ENCODE peak calls at places on chromosomes 1 and 21, in seven cellular contexts. U is lower lobe of right lung; Y is fibroblast of lung; D is psoas muscle; G is brain microvascular endothelial cell; Z is CD8-positive, alpha-beta T cell; C is heart right ventricle. B is an unnamed sample.

GRCh38 chr1:195763907-195764183 is 844.4 kb downstream of the KCNT2 start:
- DNase-seq in D (no peak), G (no peak), C (no peak), U (no peak), Z (no peak), Y (no peak), B (no peak)

GRCh38 chr1:9653195-9653782 is 1.8 kb downstream of the PIK3CD start:
- DNase-seq in Z (no peak), Y (no peak), U (no peak), C (no peak), G (no peak), D (no peak), B (no peak)

GRCh38 chr1:157181258-157181657 is 43.1 kb upstream of the ETV3 start:
- DNase-seq in D (no peak), Y (no peak), U (no peak), Z (no peak), G (no peak), C (no peak), B (no peak)

GRCh38 chr1:206000641-206001339 is 2.4 kb downstream of the RAB7B start:
- DNase-seq in C (no peak), Z (no peak), D (no peak), G (peak; percentile 59), Y (no peak), U (no peak), B (no peak)

GRCh38 chr1:35885961-35886558 is 3.1 kb downstream of the AGO1 start:
- DNase-seq in G (no peak), Y (no peak), D (no peak), U (no peak), Z (no peak), C (no peak), B (peak; percentile 40)

GRCh38 chr1:151340870-151341754 is 5.9 kb downstream of the RFX5 start:
- DNase-seq in C (no peak), Z (no peak), U (no peak), G (peak; percentile 67), D (no peak), Y (peak; percentile 89), B (peak; percentile 91)

GRCh38 chr21:33976082-33976979 is 60.7 kb upstream of the ATP5PO start:
- DNase-seq in D (no peak), U (no peak), C (peak; percentile 35), G (peak; percentile 87), Z (peak; percentile 14), Y (peak; percentile 90), B (peak; percentile 80)

GRCh38 chr1:159945483-159946241 is at the start of gene IGSF9:
- DNase-seq in Y (peak; percentile 65), G (peak; percentile 30), C (peak; percentile 85), D (peak; percentile 85), U (peak; percentile 84), Z (peak; percentile 67), B (peak; percentile 79)

GRCh38 chr1:90707363-90707710 is 9.8 kb downstream of the BARHL2 start:
- DNase-seq in G (no peak), Z (no peak), Y (no peak), C (no peak), U (peak; percentile 70), D (no peak), B (no peak)

GRCh38 chr1:33306561-33307493 is 14.1 kb downstream of the A3GALT2 start:
- DNase-seq in D (peak; percentile 74), U (peak; percentile 73), C (peak; percentile 57), G (no peak), Z (no peak), Y (peak; percentile 25), B (no peak)

GRCh38 chr1:18109756-18110597 is 2.4 kb downstream of the IGSF21 start:
- DNase-seq in C (peak; percentile 50), Z (no peak), G (no peak), D (peak; percentile 62), Y (no peak), U (no peak), B (no peak)

GRCh38 chr1:75723989-75724471 is 479 bp upstream of the ACADM start:
- DNase-seq in U (peak; percentile 90), Z (no peak), C (peak; percentile 85), D (peak; percentile 92), G (peak; percentile 45), Y (peak; percentile 85), B (peak; percentile 89)

GRCh38 chr1:186286615-186287317 is 88.3 kb downstream of the TPR start:
- DNase-seq in Y (peak; percentile 21), C (no peak), D (no peak), G (peak; percentile 41), U (no peak), Z (no peak), B (no peak)

GRCh38 chr1:222904451-222904850 is 89.6 kb downstream of the DISP1 start:
- DNase-seq in G (no peak), Y (no peak), C (no peak), U (no peak), Z (no peak), D (no peak), B (no peak)

GRCh38 chr1:177384461-177384860 is 213.7 kb downstream of the BRINP2 start:
- DNase-seq in Z (no peak), D (no peak), G (no peak), U (no peak), Y (peak; percentile 41), C (no peak), B (peak; percentile 2)

GRCh38 chr1:227934476-227935313 is 13.0 kb downstream of the WNT9A start:
- DNase-seq in Z (no peak), G (peak; percentile 80), U (no peak), C (no peak), Y (peak; percentile 39), D (peak; percentile 72), B (no peak)

GRCh38 chr1:95086949-95087533 is 14.3 kb upstream of the ALG14 start:
- DNase-seq in D (no peak), Y (peak; percentile 94), Z (no peak), G (peak; percentile 91), U (no peak), C (no peak), B (peak; percentile 87)
- H3K27ac ChIP-seq in D (peak overlapping the region; percentile 47), Y (peak overlapping the region; percentile 60), Z (no peak overlapping the region), G (peak overlapping the region; percentile 40), U (no peak overlapping the region), C (peak overlapping the region; percentile 82), B (peak overlapping the region; percentile 65)

GRCh38 chr1:101044749-101045148 is 19.2 kb upstream of the DPH5 start:
- DNase-seq in C (no peak), D (no peak), Z (no peak), Y (no peak), G (no peak), U (no peak), B (no peak)

GRCh38 chr1:101041300-101041699 is 15.7 kb upstream of the DPH5 start:
- DNase-seq in C (no peak), Z (no peak), U (no peak), G (no peak), Y (no peak), D (no peak), B (no peak)

GRCh38 chr1:101040666-101041065 is 15.1 kb upstream of the DPH5 start:
- DNase-seq in G (no peak), C (no peak), D (no peak), U (no peak), Y (no peak), Z (no peak), B (no peak)

GRCh38 chr1:101044259-101044658 is 18.7 kb upstream of the DPH5 start:
- DNase-seq in U (no peak), Y (no peak), G (no peak), D (no peak), C (no peak), Z (no peak), B (no peak)

GRCh38 chr1:101043776-101044175 is 18.2 kb upstream of the DPH5 start:
- DNase-seq in C (no peak), G (peak; percentile 29), D (no peak), U (no peak), Y (peak; percentile 28), Z (no peak), B (no peak)
- H3K27ac ChIP-seq in C (no peak overlapping the region), G (no peak overlapping the region), D (no peak overlapping the region), U (no peak overlapping the region), Y (no peak overlapping the region), Z (no peak overlapping the region), B (no peak overlapping the region)

GRCh38 chr21:45291613-45292398 is 4.1 kb upstream of the POFUT2 start:
- DNase-seq in C (no peak), Y (no peak), Z (no peak), U (peak; percentile 50), D (no peak), G (no peak), B (no peak)

GRCh38 chr21:45290948-45291612 is 3.4 kb upstream of the POFUT2 start:
- DNase-seq in C (no peak), D (peak; percentile 41), U (peak; percentile 18), G (peak; percentile 53), Y (peak; percentile 65), Z (no peak), B (no peak)

GRCh38 chr21:45288441-45288841 is 746 bp upstream of the POFUT2 start:
- DNase-seq in U (no peak), D (no peak), Z (no peak), C (no peak), G (no peak), Y (no peak), B (no peak)

GRCh38 chr21:45289134-45289533 is 1.4 kb upstream of the POFUT2 start:
- DNase-seq in U (no peak), G (no peak), C (no peak), Z (no peak), Y (no peak), D (no peak), B (no peak)

GRCh38 chr21:45289655-45290515 is 2.2 kb upstream of the POFUT2 start:
- DNase-seq in G (no peak), Y (peak; percentile 39), C (no peak), Z (no peak), D (no peak), U (peak; percentile 20), B (no peak)
- H3K27ac ChIP-seq in G (no peak overlapping the region), Y (no peak overlapping the region), C (no peak overlapping the region), Z (no peak overlapping the region), D (no peak overlapping the region), U (no peak overlapping the region), B (no peak overlapping the region)

GRCh38 chr1:23446644-23447310 is 22.2 kb upstream of the TCEA3 start:
- DNase-seq in Y (no peak), Z (no peak), G (no peak), C (no peak), U (no peak), D (no peak), B (no peak)

GRCh38 chr1:23442751-23443150 is 18.2 kb upstream of the TCEA3 start:
- DNase-seq in U (no peak), G (no peak), Y (no peak), C (no peak), Z (no peak), D (no peak), B (no peak)

GRCh38 chr1:23441446-23442148 is 17.0 kb upstream of the TCEA3 start:
- DNase-seq in C (no peak), G (no peak), Y (no peak), Z (no peak), D (no peak), U (no peak), B (no peak)

GRCh38 chr1:23444596-23445390 is 20.2 kb upstream of the TCEA3 start:
- DNase-seq in U (no peak), Y (no peak), Z (no peak), C (no peak), D (no peak), G (no peak), B (no peak)

DNA sequence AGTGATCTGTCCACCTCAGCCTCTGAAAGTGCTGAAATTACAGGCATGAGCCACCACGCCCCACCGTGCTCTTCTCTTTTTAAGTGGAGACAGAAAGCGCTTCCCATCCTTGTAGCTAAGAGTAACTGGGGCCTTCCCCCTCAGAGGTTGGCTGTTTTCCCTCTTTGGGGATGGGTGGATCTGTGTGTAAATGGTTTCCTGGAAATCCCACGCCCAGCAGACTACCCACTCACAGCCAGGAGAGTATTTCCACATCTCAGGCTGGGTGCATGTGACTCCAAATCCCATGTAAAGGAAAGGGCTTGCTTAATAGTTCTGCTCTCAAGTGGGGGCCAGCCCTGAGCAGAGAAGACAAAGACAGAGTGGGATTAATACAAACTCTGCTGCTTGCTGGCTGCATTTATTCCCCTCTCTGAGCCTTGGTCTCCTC is 19.6 kb upstream of the TCEA3 start:
- DNase-seq in Z (no peak), Y (peak; percentile 94), D (peak; percentile 82), G (no peak), U (peak; percentile 80), C (no peak), B (no peak)
- H3K27ac ChIP-seq in Z (no peak overlapping the region), Y (no peak overlapping the region), D (no peak overlapping the region), G (no peak overlapping the region), U (peak overlapping the region; percentile 71), C (no peak overlapping the region), B (no peak overlapping the region)